ENCODE peak calls at places on chromosomes 3 and 15, in five cellular contexts. One of them, this sample, is unnamed.

GRCh38 chr15:92880796-92881569 is 19.1 kb upstream of the CHD2 start:
- DNase-seq in body of pancreas: peak
- DNase-seq in right cardiac atrium: no peak
- DNase-seq in dorsolateral prefrontal cortex: no peak
- DNase-seq in GM06990: no peak
- DNase-seq in this sample: peak

GRCh38 chr3:111649180-111649579 is 54.0 kb upstream of the ZBED2 start:
- DNase-seq in right cardiac atrium: no peak
- DNase-seq in GM06990: no peak
- DNase-seq in dorsolateral prefrontal cortex: no peak
- DNase-seq in body of pancreas: no peak
- DNase-seq in this sample: peak

GRCh38 chr3:138817685-138818084 is 17.0 kb downstream of the PIK3CB start:
- DNase-seq in GM06990: no peak
- DNase-seq in dorsolateral prefrontal cortex: no peak
- DNase-seq in right cardiac atrium: no peak
- DNase-seq in body of pancreas: no peak
- DNase-seq in this sample: no peak

GRCh38 chr15:59691194-59691805 is 2.2 kb upstream of the BNIP2 start:
- DNase-seq in GM06990: peak
- DNase-seq in dorsolateral prefrontal cortex: no peak
- DNase-seq in body of pancreas: peak
- DNase-seq in right cardiac atrium: no peak
- DNase-seq in this sample: peak

GRCh38 chr3:95705786-95706418 is 1108.5 kb upstream of the EPHA6 start:
- DNase-seq in GM06990: no peak
- DNase-seq in dorsolateral prefrontal cortex: no peak
- DNase-seq in right cardiac atrium: no peak
- DNase-seq in body of pancreas: no peak
- DNase-seq in this sample: no peak

GRCh38 chr3:184564685-184565385 is 3.2 kb downstream of the EPHB3 start:
- DNase-seq in body of pancreas: no peak
- DNase-seq in right cardiac atrium: no peak
- DNase-seq in dorsolateral prefrontal cortex: no peak
- DNase-seq in GM06990: no peak
- DNase-seq in this sample: no peak

GRCh38 chr3:65561617-65562016 is 477.1 kb downstream of the MAGI1 start:
- DNase-seq in right cardiac atrium: no peak
- DNase-seq in body of pancreas: no peak
- DNase-seq in dorsolateral prefrontal cortex: no peak
- DNase-seq in GM06990: peak
- DNase-seq in this sample: no peak

GRCh38 chr3:161890147-161890625 is 393.6 kb downstream of the OTOL1 start:
- DNase-seq in GM06990: no peak
- DNase-seq in dorsolateral prefrontal cortex: no peak
- DNase-seq in body of pancreas: peak
- DNase-seq in right cardiac atrium: no peak
- DNase-seq in this sample: peak

GRCh38 chr3:172177046-172177445 is 137.7 kb downstream of the FNDC3B start:
- DNase-seq in GM06990: no peak
- DNase-seq in dorsolateral prefrontal cortex: no peak
- DNase-seq in body of pancreas: no peak
- DNase-seq in right cardiac atrium: no peak
- DNase-seq in this sample: peak

GRCh38 chr3:126620743-126621142 is 34.2 kb downstream of the TXNRD3 start:
- DNase-seq in right cardiac atrium: no peak
- DNase-seq in GM06990: no peak
- DNase-seq in body of pancreas: no peak
- DNase-seq in dorsolateral prefrontal cortex: no peak
- DNase-seq in this sample: peak

GRCh38 chr15:74901612-74902063 is 5.0 kb downstream of the FAM219B start:
- DNase-seq in right cardiac atrium: no peak
- DNase-seq in dorsolateral prefrontal cortex: no peak
- DNase-seq in body of pancreas: peak
- DNase-seq in GM06990: no peak
- DNase-seq in this sample: peak

GRCh38 chr3:176961916-176962315 is 235.4 kb downstream of the TBL1XR1 start:
- DNase-seq in right cardiac atrium: no peak
- DNase-seq in GM06990: no peak
- DNase-seq in dorsolateral prefrontal cortex: no peak
- DNase-seq in body of pancreas: no peak
- DNase-seq in this sample: peak

GRCh38 chr3:66224220-66224619 is 3.4 kb downstream of the SLC25A26 start:
- DNase-seq in GM06990: no peak
- DNase-seq in body of pancreas: no peak
- DNase-seq in right cardiac atrium: no peak
- DNase-seq in dorsolateral prefrontal cortex: no peak
- DNase-seq in this sample: no peak

GRCh38 chr15:97684249-97684648 is 276.3 kb upstream of the ARRDC4 start:
- DNase-seq in dorsolateral prefrontal cortex: no peak
- DNase-seq in right cardiac atrium: no peak
- DNase-seq in GM06990: no peak
- DNase-seq in body of pancreas: no peak
- DNase-seq in this sample: no peak

GRCh38 chr3:192819001-192819569 is 91.7 kb upstream of the FGF12 start:
- DNase-seq in dorsolateral prefrontal cortex: no peak
- DNase-seq in right cardiac atrium: no peak
- DNase-seq in GM06990: peak
- DNase-seq in body of pancreas: no peak
- DNase-seq in this sample: peak

GRCh38 chr3:69231929-69232437 is 109.6 kb upstream of the LMOD3 start:
- DNase-seq in right cardiac atrium: no peak
- DNase-seq in GM06990: no peak
- DNase-seq in dorsolateral prefrontal cortex: no peak
- DNase-seq in body of pancreas: no peak
- DNase-seq in this sample: peak

GRCh38 chr3:117063910-117064309 is 354.3 kb downstream of the TUSC7 start:
- DNase-seq in dorsolateral prefrontal cortex: no peak
- DNase-seq in body of pancreas: no peak
- DNase-seq in right cardiac atrium: no peak
- DNase-seq in GM06990: no peak
- DNase-seq in this sample: peak

GRCh38 chr15:57259511-57260143 is 116.7 kb upstream of the CGNL1 start:
- DNase-seq in GM06990: no peak
- DNase-seq in body of pancreas: no peak
- DNase-seq in dorsolateral prefrontal cortex: no peak
- DNase-seq in right cardiac atrium: no peak
- DNase-seq in this sample: no peak

GRCh38 chr3:42846682-42847522 is 28.8 kb downstream of the CYP8B1 start:
- DNase-seq in body of pancreas: peak
- DNase-seq in GM06990: peak
- DNase-seq in right cardiac atrium: peak
- DNase-seq in dorsolateral prefrontal cortex: no peak
- DNase-seq in this sample: no peak

GRCh38 chr3:64008952-64009351 is 14.3 kb downstream of the PSMD6 start:
- DNase-seq in right cardiac atrium: no peak
- DNase-seq in dorsolateral prefrontal cortex: no peak
- DNase-seq in GM06990: no peak
- DNase-seq in body of pancreas: no peak
- DNase-seq in this sample: peak

GRCh38 chr3:114827495-114827894 is 319.6 kb downstream of the ZBTB20 start:
- DNase-seq in body of pancreas: peak
- DNase-seq in dorsolateral prefrontal cortex: no peak
- DNase-seq in right cardiac atrium: no peak
- DNase-seq in GM06990: peak
- DNase-seq in this sample: peak

GRCh38 chr3:58035512-58035867 is 27.3 kb downstream of the FLNB start:
- DNase-seq in right cardiac atrium: no peak
- DNase-seq in GM06990: no peak
- DNase-seq in dorsolateral prefrontal cortex: no peak
- DNase-seq in body of pancreas: no peak
- DNase-seq in this sample: no peak

GRCh38 chr3:156665296-156665695 is 9.1 kb upstream of the TIPARP start:
- DNase-seq in body of pancreas: no peak
- DNase-seq in dorsolateral prefrontal cortex: no peak
- DNase-seq in right cardiac atrium: no peak
- DNase-seq in GM06990: no peak
- DNase-seq in this sample: peak

GRCh38 chr15:50135123-50135541 is 16.1 kb upstream of the ATP8B4 start:
- DNase-seq in body of pancreas: no peak
- DNase-seq in right cardiac atrium: no peak
- DNase-seq in GM06990: no peak
- DNase-seq in dorsolateral prefrontal cortex: no peak
- DNase-seq in this sample: peak

GRCh38 chr3:127915115-127915936 is at the start of gene KBTBD12:
- DNase-seq in right cardiac atrium: peak
- DNase-seq in body of pancreas: peak
- DNase-seq in GM06990: no peak
- DNase-seq in dorsolateral prefrontal cortex: no peak
- DNase-seq in this sample: no peak

GRCh38 chr3:187040637-187041361 is 98.5 kb downstream of the RPL39L start:
- DNase-seq in body of pancreas: no peak
- DNase-seq in GM06990: no peak
- DNase-seq in dorsolateral prefrontal cortex: no peak
- DNase-seq in right cardiac atrium: no peak
- DNase-seq in this sample: peak

GRCh38 chr3:62882676-62883228 is 7.5 kb upstream of the CADPS start:
- DNase-seq in GM06990: no peak
- DNase-seq in dorsolateral prefrontal cortex: no peak
- DNase-seq in right cardiac atrium: no peak
- DNase-seq in body of pancreas: no peak
- DNase-seq in this sample: no peak

GRCh38 chr3:122515856-122516255 is 1.1 kb upstream of the KPNA1 start:
- DNase-seq in right cardiac atrium: no peak
- DNase-seq in GM06990: no peak
- DNase-seq in body of pancreas: no peak
- DNase-seq in dorsolateral prefrontal cortex: no peak
- DNase-seq in this sample: no peak

GRCh38 chr3:58526124-58526957 is 10.6 kb downstream of the ACOX2 start:
- DNase-seq in right cardiac atrium: no peak
- DNase-seq in dorsolateral prefrontal cortex: no peak
- DNase-seq in GM06990: no peak
- DNase-seq in body of pancreas: peak
- DNase-seq in this sample: peak

GRCh38 chr3:124158174-124158812 is 166.4 kb upstream of the ROPN1 start:
- DNase-seq in GM06990: no peak
- DNase-seq in body of pancreas: no peak
- DNase-seq in right cardiac atrium: no peak
- DNase-seq in dorsolateral prefrontal cortex: no peak
- DNase-seq in this sample: no peak

GRCh38 chr15:42014406-42014805 is 6.4 kb downstream of the PLA2G4E start:
- DNase-seq in dorsolateral prefrontal cortex: no peak
- DNase-seq in right cardiac atrium: no peak
- DNase-seq in body of pancreas: no peak
- DNase-seq in GM06990: no peak
- DNase-seq in this sample: no peak

GRCh38 chr3:38102073-38102844 is 34.7 kb downstream of the ACAA1 start:
- DNase-seq in right cardiac atrium: no peak
- DNase-seq in body of pancreas: no peak
- DNase-seq in dorsolateral prefrontal cortex: no peak
- DNase-seq in GM06990: no peak
- DNase-seq in this sample: no peak
- H3K4me3 ChIP-seq in right cardiac atrium: no peak
- H3K4me3 ChIP-seq in body of pancreas: no peak
- H3K4me3 ChIP-seq in dorsolateral prefrontal cortex: no peak
- H3K4me3 ChIP-seq in GM06990: no peak
- H3K4me3 ChIP-seq in this sample: no peak

GRCh38 chr3:152205097-152205593 is 63.6 kb upstream of the MBNL1 start:
- DNase-seq in right cardiac atrium: no peak
- DNase-seq in GM06990: peak
- DNase-seq in dorsolateral prefrontal cortex: no peak
- DNase-seq in body of pancreas: no peak
- DNase-seq in this sample: no peak

GRCh38 chr3:152202976-152203626 is 65.6 kb upstream of the MBNL1 start:
- DNase-seq in dorsolateral prefrontal cortex: no peak
- DNase-seq in body of pancreas: no peak
- DNase-seq in right cardiac atrium: no peak
- DNase-seq in GM06990: no peak
- DNase-seq in this sample: no peak

GRCh38 chr3:152206243-152206642 is 62.5 kb upstream of the MBNL1 start:
- DNase-seq in GM06990: no peak
- DNase-seq in dorsolateral prefrontal cortex: no peak
- DNase-seq in right cardiac atrium: no peak
- DNase-seq in body of pancreas: no peak
- DNase-seq in this sample: no peak

GRCh38 chr3:152203677-152204076 is 65.1 kb upstream of the MBNL1 start:
- DNase-seq in right cardiac atrium: no peak
- DNase-seq in body of pancreas: no peak
- DNase-seq in dorsolateral prefrontal cortex: no peak
- DNase-seq in GM06990: no peak
- DNase-seq in this sample: peak

DNA sequence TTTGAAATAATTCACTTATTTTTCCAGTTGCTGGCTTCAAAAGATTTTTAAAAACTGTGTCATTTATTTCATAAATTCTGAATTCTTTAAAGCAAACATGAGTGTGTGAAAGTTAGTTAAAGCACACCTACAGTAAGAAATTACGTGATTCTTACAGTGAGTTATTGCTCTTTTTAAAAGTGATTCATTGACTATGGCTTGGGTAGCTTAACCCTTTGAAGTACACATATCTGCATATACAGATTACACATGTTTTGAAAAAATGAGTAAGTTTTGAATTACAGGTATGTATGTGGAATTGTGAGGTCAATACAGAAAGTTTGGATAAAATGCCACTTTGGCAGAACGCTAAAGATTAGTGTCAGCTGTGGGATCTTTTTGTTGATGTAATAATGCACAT is 64.5 kb upstream of the MBNL1 start:
- DNase-seq in right cardiac atrium: no peak
- DNase-seq in body of pancreas: no peak
- DNase-seq in GM06990: no peak
- DNase-seq in dorsolateral prefrontal cortex: no peak
- DNase-seq in this sample: no peak
- H3K4me3 ChIP-seq in right cardiac atrium: no peak
- H3K4me3 ChIP-seq in body of pancreas: no peak
- H3K4me3 ChIP-seq in GM06990: peak
- H3K4me3 ChIP-seq in dorsolateral prefrontal cortex: peak
- H3K4me3 ChIP-seq in this sample: no peak

DNA sequence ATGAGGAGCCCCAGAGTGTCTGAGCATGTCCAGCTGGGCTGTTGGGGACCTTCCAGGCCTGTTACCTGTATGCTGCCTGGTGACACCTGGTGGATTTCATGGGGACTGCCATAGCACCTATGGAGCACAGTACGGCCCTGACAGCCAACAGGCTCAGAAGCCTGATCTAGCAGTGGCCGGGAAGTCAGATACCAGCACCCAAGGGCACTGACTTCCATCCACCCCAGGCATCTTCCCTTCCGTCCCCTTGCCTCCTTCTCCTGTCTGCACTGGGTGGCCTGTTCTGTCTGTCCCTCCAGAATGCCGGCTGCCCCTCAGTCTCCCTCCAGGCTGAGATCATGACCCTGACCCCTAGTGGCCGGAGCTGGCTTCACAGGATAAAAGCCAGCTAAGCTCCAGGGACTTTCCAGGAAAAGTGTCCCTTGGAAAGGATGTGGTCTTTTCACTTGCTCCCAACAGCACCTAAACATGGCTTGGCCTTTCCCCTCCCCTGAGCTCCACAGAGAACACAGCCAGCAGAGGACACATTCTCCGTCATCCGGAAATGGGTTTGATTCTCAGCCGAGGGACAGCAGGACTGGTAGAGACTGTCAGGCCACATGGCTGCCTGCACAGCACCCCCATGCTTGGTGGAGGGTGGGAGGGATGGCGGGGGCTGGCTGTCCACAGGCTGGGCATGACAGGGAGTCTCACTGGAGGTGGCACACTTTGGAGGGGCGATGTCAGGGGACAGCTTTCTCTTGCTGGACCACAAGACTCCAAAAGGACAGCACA is 9.5 kb downstream of the RPS17 start:
- DNase-seq in dorsolateral prefrontal cortex: no peak
- DNase-seq in GM06990: peak
- DNase-seq in right cardiac atrium: peak
- DNase-seq in body of pancreas: peak
- DNase-seq in this sample: peak
- H3K4me3 ChIP-seq in dorsolateral prefrontal cortex: peak
- H3K4me3 ChIP-seq in GM06990: peak
- H3K4me3 ChIP-seq in right cardiac atrium: no peak
- H3K4me3 ChIP-seq in body of pancreas: no peak
- H3K4me3 ChIP-seq in this sample: no peak

GRCh38 chr3:55165704-55166103 is 237.8 kb upstream of the LRTM1 start:
- DNase-seq in body of pancreas: no peak
- DNase-seq in dorsolateral prefrontal cortex: no peak
- DNase-seq in right cardiac atrium: no peak
- DNase-seq in GM06990: no peak
- DNase-seq in this sample: no peak
- H3K4me3 ChIP-seq in body of pancreas: no peak
- H3K4me3 ChIP-seq in dorsolateral prefrontal cortex: no peak
- H3K4me3 ChIP-seq in right cardiac atrium: no peak
- H3K4me3 ChIP-seq in GM06990: no peak
- H3K4me3 ChIP-seq in this sample: no peak